ENCODE peak calls at places on chromosomes 7 and 10, in nine cellular contexts. O, K, C, U, J, E, B, Y and R are unnamed samples.
A peak's percentile ranks its signal among the peaks of the same experiment; 100 is the strongest.

GRCh38 chr10:93211989-93212388 is 138.3 kb downstream of the CYP26A1 start:
- DNase-seq in C (no peak), J (no peak), K (no peak), Y (no peak), U (no peak), O (no peak), B (no peak), E (no peak), R (no peak)

GRCh38 chr7:101696-102376 is 90.5 kb upstream of the FAM20C start:
- DNase-seq in C (peak; percentile 2), E (no peak), U (no peak), O (peak; percentile 80), B (no peak), J (peak; percentile 94), Y (no peak), K (no peak), R (no peak)

GRCh38 chr10:73908853-73909611 is 1.9 kb upstream of the PLAU start:
- DNase-seq in K (no peak), C (peak; percentile 68), J (peak; percentile 98), U (no peak), Y (no peak), O (no peak), B (no peak), E (peak; percentile 40), R (no peak)

GRCh38 chr10:50506861-50507573 is 116.7 kb downstream of the SGMS1 start:
- DNase-seq in C (no peak), U (no peak), Y (no peak), J (no peak), E (no peak), K (peak; percentile 85), O (no peak), B (no peak), R (no peak)

GRCh38 chr7:24125765-24126164 is 158.2 kb upstream of the NPY start:
- DNase-seq in E (no peak), U (no peak), O (no peak), B (no peak), K (no peak), C (no peak), J (no peak), Y (no peak), R (no peak)

GRCh38 chr10:63343476-63343875 is 122.3 kb downstream of the JMJD1C start:
- DNase-seq in K (no peak), Y (no peak), O (no peak), C (no peak), E (no peak), U (no peak), B (no peak), J (no peak), R (no peak)

GRCh38 chr7:155819186-155819585 is 6.9 kb upstream of the SHH start:
- DNase-seq in U (no peak), J (no peak), C (no peak), B (no peak), E (no peak), O (no peak), Y (no peak), K (no peak), R (no peak)

GRCh38 chr10:45599021-45599603 is 73.5 kb downstream of the ZFAND4 start:
- DNase-seq in B (no peak), O (no peak), E (peak; percentile 28), J (no peak), Y (no peak), C (peak; percentile 27), U (no peak), K (no peak), R (no peak)

GRCh38 chr7:74365320-74366022 is 76.3 kb downstream of the CLIP2 start:
- DNase-seq in C (peak; percentile 83), K (peak; percentile 88), E (peak; percentile 84), J (peak; percentile 61), U (peak; percentile 6), Y (no peak), B (peak; percentile 53), O (no peak), R (peak; percentile 41)